ENCODE peak calls at places on chromosome 9, in six cellular contexts. One of them, this sample, is unnamed.

GRCh38 chr9:127399736-127400269 is 2.8 kb downstream of the SLC2A8 start:
- DNase-seq in Calu3: no peak
- DNase-seq in EH: no peak
- DNase-seq in AG08395: no peak
- DNase-seq in stimulated activated CD4-positive, alpha-beta T cell treated with anti-CD3 and anti-CD28 coated beads, TNF-alpha, amount 100 ng/mL, for 24 hours: no peak
- DNase-seq in HCT116: no peak
- DNase-seq in this sample: no peak

GRCh38 chr9:98922721-98923435 is 20.8 kb upstream of the COL15A1 start:
- DNase-seq in Calu3: no peak
- DNase-seq in AG08395: peak
- DNase-seq in EH: peak
- DNase-seq in stimulated activated CD4-positive, alpha-beta T cell treated with anti-CD3 and anti-CD28 coated beads, TNF-alpha, amount 100 ng/mL, for 24 hours: no peak
- DNase-seq in HCT116: no peak
- DNase-seq in this sample: no peak

GRCh38 chr9:124295097-124295794 is 37.5 kb downstream of the NEK6 start:
- DNase-seq in AG08395: no peak
- DNase-seq in HCT116: no peak
- DNase-seq in Calu3: no peak
- DNase-seq in EH: no peak
- DNase-seq in stimulated activated CD4-positive, alpha-beta T cell treated with anti-CD3 and anti-CD28 coated beads, TNF-alpha, amount 100 ng/mL, for 24 hours: no peak
- DNase-seq in this sample: no peak

GRCh38 chr9:34976441-34976840 is 13.1 kb upstream of the DNAJB5 start:
- DNase-seq in Calu3: no peak
- DNase-seq in AG08395: no peak
- DNase-seq in EH: no peak
- DNase-seq in stimulated activated CD4-positive, alpha-beta T cell treated with anti-CD3 and anti-CD28 coated beads, TNF-alpha, amount 100 ng/mL, for 24 hours: no peak
- DNase-seq in HCT116: no peak
- DNase-seq in this sample: no peak

GRCh38 chr9:93346240-93347112 is 105.0 kb upstream of the FAM120A start:
- DNase-seq in EH: no peak
- DNase-seq in stimulated activated CD4-positive, alpha-beta T cell treated with anti-CD3 and anti-CD28 coated beads, TNF-alpha, amount 100 ng/mL, for 24 hours: no peak
- DNase-seq in Calu3: no peak
- DNase-seq in HCT116: no peak
- DNase-seq in AG08395: peak
- DNase-seq in this sample: no peak

GRCh38 chr9:110141118-110141797 is 66.7 kb downstream of the C9orf152 start:
- DNase-seq in stimulated activated CD4-positive, alpha-beta T cell treated with anti-CD3 and anti-CD28 coated beads, TNF-alpha, amount 100 ng/mL, for 24 hours: no peak
- DNase-seq in AG08395: peak
- DNase-seq in HCT116: no peak
- DNase-seq in Calu3: peak
- DNase-seq in EH: peak
- DNase-seq in this sample: no peak

GRCh38 chr9:83596899-83597504 is 25.9 kb upstream of the IDNK start:
- DNase-seq in AG08395: peak
- DNase-seq in HCT116: peak
- DNase-seq in EH: peak
- DNase-seq in Calu3: peak
- DNase-seq in stimulated activated CD4-positive, alpha-beta T cell treated with anti-CD3 and anti-CD28 coated beads, TNF-alpha, amount 100 ng/mL, for 24 hours: no peak
- DNase-seq in this sample: no peak

GRCh38 chr9:21252727-21253547 is 13.1 kb upstream of the IFNA14 start:
- DNase-seq in HCT116: peak
- DNase-seq in stimulated activated CD4-positive, alpha-beta T cell treated with anti-CD3 and anti-CD28 coated beads, TNF-alpha, amount 100 ng/mL, for 24 hours: no peak
- DNase-seq in Calu3: peak
- DNase-seq in AG08395: peak
- DNase-seq in EH: peak
- DNase-seq in this sample: no peak

GRCh38 chr9:129264388-129264787 is 86.3 kb upstream of the IER5L start:
- DNase-seq in stimulated activated CD4-positive, alpha-beta T cell treated with anti-CD3 and anti-CD28 coated beads, TNF-alpha, amount 100 ng/mL, for 24 hours: no peak
- DNase-seq in EH: no peak
- DNase-seq in Calu3: no peak
- DNase-seq in HCT116: no peak
- DNase-seq in AG08395: no peak
- DNase-seq in this sample: no peak

GRCh38 chr9:8284835-8285234 is 485.3 kb upstream of the DMAC1 start:
- DNase-seq in stimulated activated CD4-positive, alpha-beta T cell treated with anti-CD3 and anti-CD28 coated beads, TNF-alpha, amount 100 ng/mL, for 24 hours: no peak
- DNase-seq in Calu3: no peak
- DNase-seq in HCT116: no peak
- DNase-seq in EH: no peak
- DNase-seq in AG08395: no peak
- DNase-seq in this sample: no peak

GRCh38 chr9:130276121-130276520 is 10.6 kb downstream of the HMCN2 start:
- DNase-seq in EH: peak
- DNase-seq in AG08395: peak
- DNase-seq in Calu3: peak
- DNase-seq in HCT116: no peak
- DNase-seq in stimulated activated CD4-positive, alpha-beta T cell treated with anti-CD3 and anti-CD28 coated beads, TNF-alpha, amount 100 ng/mL, for 24 hours: no peak
- DNase-seq in this sample: no peak

GRCh38 chr9:71587576-71588362 is 180.5 kb downstream of the CEMIP2 start:
- DNase-seq in stimulated activated CD4-positive, alpha-beta T cell treated with anti-CD3 and anti-CD28 coated beads, TNF-alpha, amount 100 ng/mL, for 24 hours: no peak
- DNase-seq in HCT116: no peak
- DNase-seq in AG08395: peak
- DNase-seq in Calu3: no peak
- DNase-seq in EH: peak
- DNase-seq in this sample: no peak

GRCh38 chr9:76713371-76713770 is 50.9 kb upstream of the PCA3 start:
- DNase-seq in HCT116: no peak
- DNase-seq in AG08395: no peak
- DNase-seq in stimulated activated CD4-positive, alpha-beta T cell treated with anti-CD3 and anti-CD28 coated beads, TNF-alpha, amount 100 ng/mL, for 24 hours: no peak
- DNase-seq in Calu3: no peak
- DNase-seq in EH: no peak
- DNase-seq in this sample: no peak

GRCh38 chr9:2838356-2838983 is 5.4 kb downstream of the PUM3 start:
- DNase-seq in Calu3: no peak
- DNase-seq in AG08395: no peak
- DNase-seq in stimulated activated CD4-positive, alpha-beta T cell treated with anti-CD3 and anti-CD28 coated beads, TNF-alpha, amount 100 ng/mL, for 24 hours: no peak
- DNase-seq in HCT116: no peak
- DNase-seq in EH: peak
- DNase-seq in this sample: no peak

GRCh38 chr9:119026120-119026519 is 343.1 kb downstream of the BRINP1 start:
- DNase-seq in EH: peak
- DNase-seq in AG08395: peak
- DNase-seq in Calu3: no peak
- DNase-seq in HCT116: no peak
- DNase-seq in stimulated activated CD4-positive, alpha-beta T cell treated with anti-CD3 and anti-CD28 coated beads, TNF-alpha, amount 100 ng/mL, for 24 hours: no peak
- DNase-seq in this sample: no peak

GRCh38 chr9:2127486-2127885 is 112.3 kb downstream of the SMARCA2 start:
- DNase-seq in stimulated activated CD4-positive, alpha-beta T cell treated with anti-CD3 and anti-CD28 coated beads, TNF-alpha, amount 100 ng/mL, for 24 hours: no peak
- DNase-seq in AG08395: peak
- DNase-seq in Calu3: no peak
- DNase-seq in EH: peak
- DNase-seq in HCT116: no peak
- DNase-seq in this sample: no peak

GRCh38 chr9:5442400-5443011 is 4.8 kb upstream of the PLGRKT start:
- DNase-seq in EH: peak
- DNase-seq in HCT116: no peak
- DNase-seq in Calu3: peak
- DNase-seq in AG08395: peak
- DNase-seq in stimulated activated CD4-positive, alpha-beta T cell treated with anti-CD3 and anti-CD28 coated beads, TNF-alpha, amount 100 ng/mL, for 24 hours: no peak
- DNase-seq in this sample: peak